ENCODE peak calls at places on chromosomes 12 and 14, in ten cellular contexts. B is endothelial cell; J is T-helper 2 cell; Q is mucosa of gallbladder; Z is RWPE1; Y is stimulated activated CD4-positive, alpha-beta T cell treated with anti-CD3 and anti-CD28 coated beads, Interleukin-2, amount 100 ng/mL, for 24 hours; O is SK-N-MC; U is EH; E is EL; K is ELR. L is an unnamed sample.

GRCh38 chr12:122454250-122454721 is 31.8 kb upstream of the CLIP1 start:
- DNase-seq in E (no peak), J (no peak), U (no peak), B (no peak), O (no peak), Q (no peak), Y (no peak), Z (no peak), K (no peak), L (no peak)

GRCh38 chr14:51540364-51540763 is 111.3 kb upstream of the FRMD6 start:
- DNase-seq in J (no peak), B (no peak), Z (no peak), K (peak; percentile 83), U (peak; percentile 80), E (peak; percentile 75), Y (no peak), Q (no peak), O (no peak), L (no peak)

GRCh38 chr12:59459966-59460365 is 135.9 kb upstream of the SLC16A7 start:
- DNase-seq in Y (no peak), J (no peak), O (no peak), B (no peak), E (peak; percentile 72), U (peak; percentile 70), Z (peak; percentile 22), Q (no peak), K (peak; percentile 54), L (no peak)

GRCh38 chr14:101032433-101032832 is 128.9 kb upstream of the RTL1 start:
- DNase-seq in O (no peak), Q (no peak), K (no peak), Y (no peak), E (no peak), J (no peak), B (no peak), U (peak; percentile 16), Z (no peak), L (no peak)

GRCh38 chr14:75982724-75983358 is 1.0 kb upstream of the TGFB3 start:
- DNase-seq in O (no peak), K (peak; percentile 65), E (peak; percentile 52), B (no peak), U (peak; percentile 61), Z (peak; percentile 37), Q (peak; percentile 50), Y (no peak), J (no peak), L (no peak)

GRCh38 chr14:90111895-90112534 is 50.2 kb downstream of the KCNK13 start:
- DNase-seq in Y (no peak), Q (no peak), K (peak; percentile 82), O (no peak), B (no peak), J (no peak), Z (peak; percentile 83), E (peak; percentile 68), U (peak; percentile 82), L (no peak)

GRCh38 chr14:69363055-69363454 is 35.0 kb downstream of the ERH start:
- DNase-seq in Y (no peak), O (no peak), B (peak; percentile 34), U (peak; percentile 53), J (no peak), E (no peak), Q (peak; percentile 23), Z (no peak), K (peak; percentile 35), L (no peak)

GRCh38 chr12:6542209-6543009 is 8.1 kb downstream of the GAPDH start:
- DNase-seq in O (no peak), U (no peak), B (no peak), E (no peak), Q (peak; percentile 73), Z (no peak), Y (no peak), J (no peak), K (no peak), L (no peak)

GRCh38 chr14:104783484-104784217 is 11.9 kb downstream of the AKT1 start:
- DNase-seq in J (no peak), K (no peak), B (no peak), U (no peak), Y (no peak), Z (no peak), Q (no peak), E (no peak), O (no peak), L (no peak)

GRCh38 chr14:45252356-45253069 is 489 bp downstream of the MIS18BP1 start:
- DNase-seq in U (peak; percentile 28), B (no peak), O (no peak), Z (no peak), Y (peak; percentile 30), J (no peak), E (peak; percentile 31), Q (no peak), K (peak; percentile 50), L (no peak)

GRCh38 chr14:76962303-76962660 is 66.2 kb downstream of the IRF2BPL start:
- DNase-seq in K (no peak), O (no peak), B (no peak), Y (no peak), E (no peak), J (no peak), U (no peak), Z (no peak), Q (no peak), L (no peak)

GRCh38 chr12:25934461-25934860 is 24.0 kb upstream of the RASSF8 start:
- DNase-seq in K (no peak), Z (no peak), B (no peak), E (no peak), O (no peak), U (no peak), J (no peak), Q (no peak), Y (no peak), L (no peak)

GRCh38 chr12:53468286-53468685 is 16.4 kb downstream of the PCBP2 start:
- DNase-seq in E (no peak), U (no peak), Y (no peak), J (no peak), Q (no peak), O (no peak), Z (no peak), K (no peak), B (no peak), L (no peak)

GRCh38 chr12:7869137-7869536 is 3.6 kb downstream of the SLC2A14 start:
- DNase-seq in K (peak; percentile 48), O (peak; percentile 91), Y (no peak), B (no peak), Q (no peak), U (peak; percentile 45), J (no peak), Z (no peak), E (peak; percentile 55), L (no peak)

GRCh38 chr12:16347391-16348298 is at the start of gene MGST1:
- DNase-seq in B (peak; percentile 72), O (no peak), E (peak; percentile 61), U (peak; percentile 67), J (no peak), Z (peak; percentile 34), Y (peak; percentile 0), K (peak; percentile 65), Q (peak; percentile 77), L (no peak)

GRCh38 chr14:103594265-103594664 is 31.5 kb downstream of the COA8 start:
- DNase-seq in J (no peak), B (no peak), U (peak; percentile 83), Z (peak; percentile 65), E (peak; percentile 80), O (peak; percentile 75), Q (peak; percentile 17), Y (no peak), K (peak; percentile 97), L (no peak)

GRCh38 chr12:22625671-22626251 is 790 bp downstream of the ETNK1 start:
- DNase-seq in Z (peak; percentile 20), E (peak; percentile 50), Y (peak; percentile 25), K (peak; percentile 66), U (peak; percentile 43), Q (peak; percentile 17), O (no peak), B (peak; percentile 37), J (peak; percentile 13), L (no peak)

GRCh38 chr12:72075401-72075800 is 136.8 kb downstream of the TPH2 start:
- DNase-seq in O (no peak), U (no peak), K (no peak), B (no peak), E (no peak), Q (no peak), Z (no peak), J (no peak), Y (no peak), L (no peak)

GRCh38 chr12:117189725-117190209 is 503 bp downstream of the FBXO21 start:
- DNase-seq in E (peak; percentile 45), O (no peak), K (peak; percentile 71), B (peak; percentile 42), Z (peak; percentile 60), Q (peak; percentile 38), J (peak; percentile 24), Y (peak; percentile 44), U (peak; percentile 48), L (no peak)

GRCh38 chr14:104899781-104900180 is 24.9 kb upstream of the PLD4 start:
- DNase-seq in E (no peak), B (no peak), J (no peak), Q (no peak), Y (no peak), O (no peak), K (no peak), Z (no peak), U (no peak), L (no peak)

GRCh38 chr12:64835926-64836325 is 11.5 kb downstream of the TBC1D30 start:
- DNase-seq in U (no peak), J (no peak), Y (no peak), B (no peak), O (no peak), Z (no peak), K (no peak), Q (no peak), E (no peak), L (no peak)

L was measured in effector memory CD4-positive, alpha-beta T cell.